ENCODE peak calls at places on chromosomes 13 and 19, in eight cellular contexts. F is OCI-LY7, Q is ovary, D is A673, K is adrenal gland, E is tibial artery, G is right lobe of liver, H is uterus. J is an unnamed sample.

GRCh38 chr19:4057913-4058695 is 8.6 kb downstream of the ZBTB7A start:
- DNase-seq in G (peak; percentile 92), D (peak; percentile 44), Q (peak; percentile 86), E (peak; percentile 92), K (peak; percentile 97), H (peak; percentile 94), F (no peak), J (peak; percentile 96)

GRCh38 chr19:12783226-12783848 is 7.9 kb upstream of the JUNB start:
- DNase-seq in H (peak; percentile 28), E (no peak), K (no peak), D (no peak), G (no peak), F (no peak), Q (no peak), J (no peak)

GRCh38 chr19:46351241-46352041 is 4.6 kb downstream of the PPP5C start:
- DNase-seq in Q (no peak), E (peak; percentile 65), H (peak; percentile 48), G (peak; percentile 35), F (peak; percentile 60), D (peak; percentile 38), K (peak; percentile 68), J (peak; percentile 90)

GRCh38 chr13:44763604-44764311 is 187.6 kb upstream of the TSC22D1 start:
- DNase-seq in F (no peak), Q (no peak), E (no peak), H (peak; percentile 16), D (no peak), K (peak; percentile 29), G (no peak), J (no peak)

GRCh38 chr19:47168065-47168464 is 37.4 kb downstream of the SAE1 start:
- DNase-seq in F (no peak), E (no peak), K (no peak), D (no peak), G (no peak), Q (no peak), H (no peak), J (no peak)

GRCh38 chr13:35534343-35534742 is 57.9 kb upstream of the MAB21L1 start:
- DNase-seq in E (no peak), H (no peak), K (no peak), G (no peak), F (no peak), D (no peak), Q (no peak), J (no peak)

GRCh38 chr19:11659612-11660011 is 62.3 kb downstream of the ZNF627 start:
- DNase-seq in D (no peak), E (no peak), K (no peak), Q (no peak), G (no peak), F (peak; percentile 14), H (no peak), J (no peak)

GRCh38 chr19:39498262-39499081 is at the start of gene DLL3:
- DNase-seq in Q (no peak), D (peak; percentile 62), G (no peak), F (peak; percentile 66), H (no peak), E (no peak), K (no peak), J (no peak)

GRCh38 chr19:46221981-46222610 is 7.4 kb upstream of the IGFL1 start:
- DNase-seq in Q (peak; percentile 67), D (peak; percentile 34), F (no peak), E (peak; percentile 30), G (no peak), K (peak; percentile 94), H (peak; percentile 63), J (peak; percentile 85)

GRCh38 chr13:83024226-83024625 is 858.0 kb downstream of the SLITRK1 start:
- DNase-seq in Q (no peak), D (no peak), F (no peak), G (no peak), H (no peak), E (no peak), K (no peak), J (no peak)

GRCh38 chr13:50798923-50799322 is 44.6 kb downstream of the DLEU7 start:
- DNase-seq in F (no peak), G (no peak), Q (no peak), H (no peak), K (no peak), E (no peak), D (no peak), J (no peak)

GRCh38 chr19:15251749-15252397 is 19.6 kb upstream of the EPHX3 start:
- DNase-seq in Q (peak; percentile 89), D (peak; percentile 79), G (no peak), K (peak; percentile 90), H (peak; percentile 93), F (no peak), E (peak; percentile 90), J (no peak)

GRCh38 chr19:42270346-42271044 is 1.4 kb downstream of the CIC start:
- DNase-seq in H (peak; percentile 53), F (peak; percentile 37), D (peak; percentile 72), Q (peak; percentile 65), G (peak; percentile 77), E (peak; percentile 66), K (peak; percentile 77), J (peak; percentile 80)

GRCh38 chr19:19372656-19373416 is 32.6 kb upstream of the GATAD2A start:
- DNase-seq in K (peak; percentile 63), F (peak; percentile 90), D (no peak), Q (no peak), H (peak; percentile 58), G (peak; percentile 68), E (peak; percentile 68), J (peak; percentile 85)

GRCh38 chr19:45800009-45800553 is 7.4 kb upstream of the DMWD start:
- DNase-seq in Q (no peak), K (no peak), F (no peak), H (no peak), G (no peak), E (no peak), D (peak; percentile 54), J (no peak)

GRCh38 chr19:20385056-20385455 is 180.5 kb downstream of the ZNF737 start:
- DNase-seq in G (no peak), D (no peak), F (no peak), Q (no peak), E (no peak), H (no peak), K (no peak), J (no peak)

GRCh38 chr13:101514695-101515275 is 62.3 kb downstream of the ITGBL1 start:
- DNase-seq in E (peak; percentile 33), G (no peak), K (peak; percentile 22), Q (no peak), D (peak; percentile 68), F (peak; percentile 31), H (no peak), J (no peak)

DNA sequence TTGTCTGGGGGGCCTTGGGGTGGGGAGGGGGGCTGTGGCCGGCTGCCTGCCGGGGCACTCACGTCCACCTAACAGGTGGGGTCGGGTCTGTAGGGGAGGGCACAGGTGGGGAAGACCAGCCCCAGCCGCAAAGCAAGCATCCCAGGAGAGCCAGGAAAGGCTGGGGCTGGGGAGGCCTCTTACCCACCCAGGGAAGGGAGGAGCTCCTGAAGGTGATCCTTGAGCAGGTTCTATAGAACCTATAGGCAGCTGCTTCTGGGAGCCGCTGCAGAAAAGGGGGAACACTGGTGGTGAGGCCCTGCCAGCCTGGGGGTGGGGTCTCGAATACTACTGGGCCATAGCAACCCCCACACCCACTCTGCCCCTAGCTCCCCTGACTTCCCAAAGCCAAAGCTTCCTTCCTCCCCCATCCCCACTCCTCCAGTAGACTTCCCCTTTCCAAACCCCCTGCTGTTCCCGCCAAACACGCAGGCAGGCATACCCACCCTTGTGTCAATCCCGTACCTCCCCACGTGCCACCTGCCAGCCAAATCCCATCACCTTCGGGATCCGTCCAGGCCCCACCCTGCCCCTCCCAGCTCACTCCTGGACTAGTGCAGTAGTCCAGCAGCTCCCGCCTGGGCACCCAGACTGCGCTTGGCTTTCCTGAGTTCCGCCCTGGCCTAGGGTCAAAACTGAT is 5.6 kb downstream of the KLF16 start:
- DNase-seq in Q (no peak), F (no peak), G (peak; percentile 41), K (no peak), E (no peak), D (no peak), H (no peak), J (no peak)
- H3K4me1 ChIP-seq in Q (peaks cover 28% of the 10 kb centered on the region), F (peaks cover 88% of the 10 kb centered on the region), G (peaks cover 45% of the 10 kb centered on the region), K (peaks cover 58% of the 10 kb centered on the region), E (peaks cover 60% of the 10 kb centered on the region), D (peaks cover 81% of the 10 kb centered on the region), H (peaks cover 42% of the 10 kb centered on the region), J (peaks cover 84% of the 10 kb centered on the region)

GRCh38 chr13:24406524-24406923 is 97.1 kb downstream of the C1QTNF9 start:
- DNase-seq in G (no peak), D (no peak), Q (no peak), E (no peak), H (no peak), K (no peak), F (no peak), J (no peak)

DNA sequence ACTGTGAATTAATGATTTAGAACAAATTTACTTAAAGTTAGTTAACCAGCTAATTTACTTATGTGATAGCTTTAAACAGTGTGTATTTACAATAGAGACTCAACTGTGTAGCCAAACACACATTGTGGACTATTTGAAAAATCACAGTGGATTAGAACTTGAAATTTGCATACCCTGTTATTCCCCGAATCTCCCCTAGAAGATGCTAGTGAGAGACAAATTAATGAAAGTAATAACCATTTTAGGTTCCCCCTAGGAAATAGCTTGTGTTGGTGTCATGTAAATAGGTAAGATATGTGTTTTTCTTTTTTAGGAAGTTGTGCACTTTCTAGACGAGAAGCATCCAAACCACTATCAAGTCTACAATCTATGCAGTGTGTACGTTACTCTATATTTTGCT is 98.5 kb downstream of the C1QTNF9 start:
- DNase-seq in H (no peak), E (no peak), G (no peak), D (peak; percentile 4), K (no peak), F (no peak), Q (no peak), J (no peak)
- TF ChIP-seq CTCF in H (no peak), E (no peak), G (no peak), D (no peak), K (no peak), F (peak; percentile 59), Q (no peak), J (no peak)

GRCh38 chr19:51889934-51890333 is 2.2 kb upstream of the ZNF577 start:
- DNase-seq in F (no peak), D (no peak), H (no peak), Q (no peak), E (no peak), K (no peak), G (no peak), J (no peak)
- H3K9me3 ChIP-seq in F (peaks cover 24% of the 10 kb centered on the region), D (peaks cover 72% of the 10 kb centered on the region), H (no peaks in the 10 kb centered on the region), Q (peaks cover 7% of the 10 kb centered on the region), E (peaks cover 51% of the 10 kb centered on the region), K (peaks cover 34% of the 10 kb centered on the region), G (peaks cover 36% of the 10 kb centered on the region), J (peaks cover 55% of the 10 kb centered on the region)

DNA sequence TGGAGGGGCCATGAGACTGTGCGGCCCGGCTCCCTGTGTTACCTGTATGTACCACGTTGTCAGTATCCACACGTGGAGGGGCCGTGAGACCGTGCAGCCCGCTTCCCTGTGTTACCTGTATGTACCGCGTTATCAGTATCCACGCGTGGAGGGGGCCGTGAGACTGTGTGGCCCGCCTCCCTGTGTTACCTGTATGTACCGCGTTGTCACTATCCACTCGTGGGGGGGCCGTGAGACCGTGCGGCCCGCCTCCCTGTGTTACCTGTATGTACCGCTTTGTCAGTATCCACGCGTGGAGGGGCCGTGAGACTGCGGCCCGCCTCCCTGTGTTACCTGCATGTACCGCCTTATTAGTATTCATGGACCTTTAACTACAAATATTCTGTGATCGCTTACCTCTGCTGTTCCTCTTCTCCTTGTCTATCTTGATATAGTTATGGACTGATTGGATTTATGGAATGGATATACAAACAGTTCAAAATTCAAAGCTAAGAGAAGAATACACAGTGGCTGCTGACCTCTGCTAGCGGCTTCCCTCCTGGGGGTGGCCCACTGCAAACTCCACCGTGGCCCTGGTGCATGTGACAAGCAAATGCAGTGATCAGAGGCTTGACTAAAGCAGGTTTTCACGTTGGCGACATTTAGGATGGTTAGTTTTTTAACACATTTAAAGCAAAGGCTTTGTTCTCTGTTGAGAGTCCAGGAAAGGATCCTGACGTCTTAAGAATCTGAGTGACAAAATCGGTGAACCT is 38.7 kb downstream of the ATP11A start:
- DNase-seq in D (no peak), K (no peak), F (no peak), H (no peak), G (no peak), E (no peak), Q (no peak), J (peak; percentile 38)
- H3K4me1 ChIP-seq in D (no peaks in the 10 kb centered on the region), K (peaks cover 14% of the 10 kb centered on the region), F (no peaks in the 10 kb centered on the region), H (no peaks in the 10 kb centered on the region), G (no peaks in the 10 kb centered on the region), E (no peaks in the 10 kb centered on the region), Q (no peaks in the 10 kb centered on the region), J (peaks cover 45% of the 10 kb centered on the region)